ENCODE peak calls at places on chromosomes 16 and 17, in four cellular contexts. B is AG08396, O is NCI-H2171 treated with DMSO at 0.1 percent for 48 hours, G is adrenal gland. W is an unnamed sample.

GRCh38 chr17:80724723-80725388 is 180.2 kb downstream of the RPTOR start:
- DNase-seq in O (no peak), B (peak), G (no peak), W (no peak)

GRCh38 chr17:27577124-27577761 is 53.7 kb upstream of the LGALS9 start:
- DNase-seq in O (no peak), B (peak), G (peak), W (peak)

GRCh38 chr17:8076502-8077266 is 10.8 kb downstream of the ALOX12B start:
- DNase-seq in G (no peak), O (no peak), B (no peak), W (no peak)

GRCh38 chr17:16945141-16945493 is 26.8 kb downstream of the TNFRSF13B start:
- DNase-seq in G (peak), B (no peak), O (no peak), W (no peak)

GRCh38 chr17:73013816-73014663 is 78.4 kb downstream of the SLC39A11 start:
- DNase-seq in O (no peak), G (no peak), B (no peak), W (no peak)

GRCh38 chr17:19750835-19751234 is 2.7 kb upstream of the ALDH3A1 start:
- DNase-seq in B (no peak), O (no peak), G (no peak), W (peak)

GRCh38 chr16:50297301-50298074 is 31.1 kb downstream of the ADCY7 start:
- DNase-seq in O (peak), B (no peak), G (no peak), W (no peak)

GRCh38 chr17:77425791-77426641 is 285.2 kb downstream of the SEC14L1 start:
- DNase-seq in B (peak), G (peak), O (no peak), W (no peak)

GRCh38 chr17:1559743-1560581 is 2.6 kb downstream of the PITPNA start:
- DNase-seq in G (no peak), B (no peak), O (no peak), W (no peak)

GRCh38 chr16:89722392-89723278 is 1.3 kb downstream of the ZNF276 start:
- DNase-seq in G (peak), B (no peak), O (no peak), W (peak)

GRCh38 chr16:7513429-7513828 is 180.8 kb downstream of the RBFOX1 start:
- DNase-seq in B (no peak), G (no peak), O (peak), W (peak)

GRCh38 chr17:77089118-77089477 is 51.7 kb upstream of the SEC14L1 start:
- DNase-seq in O (no peak), G (no peak), B (no peak), W (peak)

GRCh38 chr16:85651822-85652430 is 36.8 kb downstream of the GINS2 start:
- DNase-seq in G (peak), O (peak), B (no peak), W (no peak)

W was measured in thyroid gland.